ENCODE peak calls at places on chromosomes 13 and 19, in seven cellular contexts. J is SJSA1, T is GM12892, P is HFFc6, N is GM10248, H is T-helper 17 cell, U is cardiac muscle cell. F is an unnamed sample.

GRCh38 chr19:652467-653389 is 10.3 kb downstream of the RNF126 start:
- DNase-seq in J (no peak), T (no peak), P (no peak), N (no peak), H (no peak), U (no peak), F (no peak)

GRCh38 chr19:31330237-31330636 is 19.0 kb downstream of the TSHZ3 start:
- DNase-seq in J (no peak), T (no peak), P (no peak), N (no peak), H (no peak), U (no peak), F (no peak)

GRCh38 chr13:100439247-100439955 is 149.2 kb downstream of the GGACT start:
- DNase-seq in J (no peak), T (no peak), P (no peak), N (no peak), H (no peak), U (no peak), F (no peak)

GRCh38 chr13:36858285-36858684 is 39.3 kb downstream of the RFXAP start:
- DNase-seq in J (no peak), T (no peak), P (peak), N (peak), H (no peak), U (peak), F (no peak)

GRCh38 chr19:4256563-4256962 is 9.7 kb downstream of the YJU2 start:
- DNase-seq in J (no peak), T (no peak), P (no peak), N (no peak), H (no peak), U (no peak), F (no peak)

GRCh38 chr13:92461402-92461801 is 765.2 kb upstream of the GPC6 start:
- DNase-seq in J (no peak), T (no peak), P (no peak), N (no peak), H (no peak), U (no peak), F (no peak)

GRCh38 chr13:113748101-113748861 is 10.7 kb upstream of the TMEM255B start:
- DNase-seq in J (no peak), T (no peak), P (no peak), N (no peak), H (no peak), U (no peak), F (peak)

GRCh38 chr19:11507370-11508078 is 1.9 kb upstream of the ZNF653 start:
- DNase-seq in J (no peak), T (no peak), P (no peak), N (peak), H (no peak), U (no peak), F (no peak)

GRCh38 chr13:29589234-29589633 is 6.3 kb downstream of the SLC7A1 start:
- DNase-seq in J (no peak), T (no peak), P (peak), N (no peak), H (no peak), U (no peak), F (no peak)

GRCh38 chr13:101626925-101627555 is 174.6 kb downstream of the ITGBL1 start:
- DNase-seq in J (no peak), T (no peak), P (no peak), N (peak), H (no peak), U (no peak), F (no peak)

GRCh38 chr19:10417598-10418280 is 2.6 kb upstream of the PDE4A start:
- DNase-seq in J (no peak), T (no peak), P (no peak), N (no peak), H (no peak), U (peak), F (no peak)

GRCh38 chr19:47324502-47324901 is 7.5 kb upstream of the C5AR2 start:
- DNase-seq in J (no peak), T (no peak), P (no peak), N (no peak), H (no peak), U (no peak), F (peak)

GRCh38 chr19:46954502-46955004 is 65.1 kb upstream of the NPAS1 start:
- DNase-seq in J (no peak), T (no peak), P (no peak), N (peak), H (no peak), U (no peak), F (no peak)

GRCh38 chr19:16336571-16336970 is 11.9 kb downstream of the KLF2 start:
- DNase-seq in J (no peak), T (no peak), P (no peak), N (no peak), H (no peak), U (no peak), F (no peak)

GRCh38 chr19:50546527-50547221 is 21.6 kb downstream of the LRRC4B start:
- DNase-seq in J (no peak), T (no peak), P (no peak), N (no peak), H (no peak), U (no peak), F (no peak)

GRCh38 chr19:7515471-7516226 is at the start of gene ZNF358:
- DNase-seq in J (peak), T (peak), P (no peak), N (peak), H (no peak), U (peak), F (no peak)

GRCh38 chr19:13135068-13136062 is 14.8 kb downstream of the STX10 start:
- DNase-seq in J (no peak), T (no peak), P (no peak), N (no peak), H (no peak), U (no peak), F (no peak)

GRCh38 chr19:18300930-18301717 is 19.7 kb upstream of the JUND start:
- DNase-seq in J (peak), T (no peak), P (peak), N (no peak), H (no peak), U (peak), F (peak)

GRCh38 chr19:51462276-51462675 is 4.0 kb upstream of the SIGLEC8 start:
- DNase-seq in J (no peak), T (no peak), P (no peak), N (no peak), H (no peak), U (no peak), F (no peak)

GRCh38 chr19:34023381-34023780 is 148.9 kb upstream of the LSM14A start:
- DNase-seq in J (no peak), T (no peak), P (no peak), N (no peak), H (no peak), U (no peak), F (no peak)